ENCODE peak calls at places on chromosomes 13 and 19, in five cellular contexts. O, I, B, P and N are unnamed samples.

GRCh38 chr13:109331898-109332297 is 454.5 kb downstream of the IRS2 start:
- DNase-seq in O (no peak), I (peak; percentile 77), B (no peak), P (peak; percentile 82), N (peak; percentile 27)

GRCh38 chr13:97506511-97506910 is 72.5 kb downstream of the RAP2A start:
- DNase-seq in O (no peak), I (peak; percentile 79), B (peak; percentile 44), P (peak; percentile 70), N (no peak)

GRCh38 chr13:42405665-42406390 is 133.9 kb downstream of the AKAP11 start:
- DNase-seq in O (no peak), I (peak; percentile 24), B (no peak), P (peak; percentile 6), N (no peak)

GRCh38 chr19:18701250-18701608 is 17.7 kb downstream of the CRTC1 start:
- DNase-seq in O (no peak), I (no peak), B (no peak), P (no peak), N (no peak)

GRCh38 chr13:19634129-19634740 is 776 bp downstream of the MPHOSPH8 start:
- DNase-seq in O (no peak), I (peak; percentile 55), B (peak; percentile 62), P (peak; percentile 58), N (peak; percentile 39)

GRCh38 chr13:84574851-84575250 is 692.6 kb upstream of the SLITRK1 start:
- DNase-seq in O (no peak), I (peak; percentile 51), B (no peak), P (peak; percentile 21), N (no peak)

GRCh38 chr13:114122591-114123211 is 9.7 kb downstream of the RASA3 start:
- DNase-seq in O (no peak), I (no peak), B (no peak), P (no peak), N (no peak)

GRCh38 chr19:54478677-54479266 is 5.7 kb upstream of the CDC42EP5 start:
- DNase-seq in O (no peak), I (peak; percentile 67), B (peak; percentile 54), P (peak; percentile 48), N (peak; percentile 51)

GRCh38 chr13:76035711-76036110 is 399.6 kb downstream of the LMO7 start:
- DNase-seq in O (no peak), I (peak; percentile 70), B (peak; percentile 4), P (no peak), N (no peak)

GRCh38 chr19:3507371-3508120 is 1.4 kb downstream of the FZR1 start:
- DNase-seq in O (no peak), I (no peak), B (peak; percentile 11), P (no peak), N (peak; percentile 58)

GRCh38 chr19:13262450-13262849 is 112.2 kb downstream of the IER2 start:
- DNase-seq in O (no peak), I (peak; percentile 75), B (peak; percentile 70), P (peak; percentile 48), N (peak; percentile 60)

GRCh38 chr19:20423381-20424207 is 142.0 kb downstream of the ZNF737 start:
- DNase-seq in O (peak; percentile 52), I (peak; percentile 69), B (no peak), P (peak; percentile 68), N (peak; percentile 29)

GRCh38 chr13:39364797-39365468 is 238.1 kb downstream of the LHFPL6 start:
- DNase-seq in O (no peak), I (no peak), B (no peak), P (peak; percentile 43), N (peak; percentile 23)

GRCh38 chr13:75101997-75102720 is 379.8 kb downstream of the TBC1D4 start:
- DNase-seq in O (no peak), I (peak; percentile 24), B (peak; percentile 6), P (peak; percentile 29), N (peak; percentile 20)

GRCh38 chr13:53822136-53822535 is 793.5 kb downstream of the OLFM4 start:
- DNase-seq in O (no peak), I (no peak), B (no peak), P (no peak), N (no peak)

GRCh38 chr13:71316964-71317363 is 550.0 kb downstream of the DACH1 start:
- DNase-seq in O (no peak), I (no peak), B (no peak), P (no peak), N (no peak)

GRCh38 chr19:13033819-13034611 is 38.7 kb downstream of the NFIX start:
- DNase-seq in O (peak; percentile 85), I (peak; percentile 71), B (no peak), P (peak; percentile 77), N (peak; percentile 79)

GRCh38 chr19:2050349-2050990 is 574 bp downstream of the MKNK2 start:
- DNase-seq in O (no peak), I (no peak), B (no peak), P (no peak), N (peak; percentile 45)

GRCh38 chr13:23741879-23742510 is 147.2 kb downstream of the MIPEP start:
- DNase-seq in O (no peak), I (no peak), B (no peak), P (no peak), N (peak; percentile 28)

GRCh38 chr19:2811735-2812413 is 7.8 kb upstream of the ZNF554 start:
- DNase-seq in O (no peak), I (no peak), B (no peak), P (no peak), N (no peak)